ENCODE peak calls at places on chromosomes 4 and X, in six cellular contexts. U is HCT116, R is SK-N-SH, C is GM12878, M is K562, F is HepG2. Q is an unnamed sample.

GRCh38 chr4:120718979-120719566 is 203.5 kb downstream of the PRDM5 start:
- DNase-seq in C (no peak), F (peak), U (peak), M (peak), R (peak), Q (peak)

GRCh38 chrX:551306-551705 is 79.3 kb upstream of the SHOX start:
- DNase-seq in C (no peak), R (no peak), M (no peak), F (no peak), U (no peak), Q (no peak)

GRCh38 chr4:2799971-2800690 is 7.2 kb downstream of the SH3BP2 start:
- DNase-seq in F (no peak), M (no peak), U (no peak), R (no peak), C (no peak), Q (no peak)

GRCh38 chr4:63786181-63786580 is 623.1 kb downstream of the TECRL start:
- DNase-seq in F (no peak), M (no peak), U (no peak), C (no peak), R (no peak), Q (no peak)

GRCh38 chrX:108261541-108262218 is 170.1 kb downstream of the ATG4A start:
- DNase-seq in C (no peak), R (no peak), F (peak), M (no peak), U (no peak), Q (no peak)

GRCh38 chr4:127967141-127967775 is 2.1 kb downstream of the ABHD18 start:
- DNase-seq in M (peak), C (no peak), U (no peak), F (peak), R (no peak), Q (no peak)

GRCh38 chr4:107034982-107035710 is 967 bp downstream of the DKK2 start:
- DNase-seq in R (peak), C (no peak), M (no peak), U (no peak), F (no peak), Q (no peak)

GRCh38 chr4:20192754-20193521 is 58.8 kb upstream of the SLIT2 start:
- DNase-seq in M (no peak), R (no peak), U (no peak), C (no peak), F (no peak), Q (no peak)

GRCh38 chr4:152037435-152037834 is 276.6 kb upstream of the GATB start:
- DNase-seq in M (no peak), F (no peak), R (no peak), C (no peak), U (no peak), Q (no peak)

GRCh38 chr4:82031386-82031785 is 342.4 kb downstream of the HNRNPD start:
- DNase-seq in U (no peak), C (no peak), R (no peak), M (no peak), F (no peak), Q (no peak)

GRCh38 chr4:110622841-110623709 is at the start of gene PITX2:
- DNase-seq in M (no peak), F (no peak), R (peak), U (peak), C (no peak), Q (no peak)

GRCh38 chr4:13160906-13161305 is 323.2 kb downstream of the RAB28 start:
- DNase-seq in U (no peak), C (no peak), F (no peak), R (no peak), M (no peak), Q (no peak)

GRCh38 chrX:24392709-24393108 is 32.3 kb downstream of the SUPT20HL1 start:
- DNase-seq in C (no peak), R (no peak), U (no peak), M (no peak), F (no peak), Q (no peak)

GRCh38 chr4:164357957-164358356 is 396.0 kb upstream of the SMIM31 start:
- DNase-seq in C (no peak), M (no peak), F (no peak), U (no peak), R (no peak), Q (no peak)

GRCh38 chr4:182776376-182777058 is 140.7 kb downstream of the DCTD start:
- DNase-seq in U (no peak), R (no peak), M (no peak), C (no peak), F (no peak), Q (no peak)

GRCh38 chrX:143854006-143854405 is 29.9 kb upstream of the UBE2NL start:
- DNase-seq in M (no peak), R (no peak), F (no peak), U (no peak), C (no peak), Q (peak)

GRCh38 chrX:109697855-109698254 is 35.2 kb downstream of the ACSL4 start:
- DNase-seq in C (no peak), M (no peak), F (no peak), R (no peak), U (no peak), Q (no peak)

GRCh38 chr4:94968493-94968892 is 210.7 kb downstream of the BMPR1B start:
- DNase-seq in M (no peak), U (no peak), C (no peak), R (no peak), F (no peak), Q (no peak)

GRCh38 chr4:142983111-142983510 is 137.0 kb upstream of the INPP4B start:
- DNase-seq in U (no peak), R (no peak), C (no peak), M (no peak), F (no peak), Q (no peak)

GRCh38 chrX:69101655-69102251 is 63.5 kb downstream of the PJA1 start:
- DNase-seq in U (no peak), F (no peak), R (peak), C (no peak), M (no peak), Q (no peak)

GRCh38 chr4:25101836-25102235 is 58.4 kb downstream of the SEPSECS start:
- DNase-seq in R (no peak), C (no peak), F (no peak), M (no peak), U (no peak), Q (no peak)

GRCh38 chr4:76589872-76590846 is 155.1 kb downstream of the SHROOM3 start:
- DNase-seq in F (peak), M (no peak), R (peak), C (no peak), U (peak), Q (no peak)

GRCh38 chr4:15006416-15007024 is 4.2 kb downstream of the CPEB2 start:
- DNase-seq in U (no peak), F (no peak), C (no peak), R (no peak), M (peak), Q (no peak)
- TF ChIP-seq REST in U (no peak), F (no peak), C (no peak), R (no peak), M (no peak), Q (no peak)

GRCh38 chrX:138026211-138026610 is 460.3 kb downstream of the ZIC3 start:
- DNase-seq in U (no peak), C (no peak), R (peak), F (no peak), M (peak), Q (no peak)

GRCh38 chrX:138018145-138018799 is 452.3 kb downstream of the ZIC3 start:
- DNase-seq in M (no peak), U (no peak), F (no peak), R (no peak), C (no peak), Q (no peak)

DNA sequence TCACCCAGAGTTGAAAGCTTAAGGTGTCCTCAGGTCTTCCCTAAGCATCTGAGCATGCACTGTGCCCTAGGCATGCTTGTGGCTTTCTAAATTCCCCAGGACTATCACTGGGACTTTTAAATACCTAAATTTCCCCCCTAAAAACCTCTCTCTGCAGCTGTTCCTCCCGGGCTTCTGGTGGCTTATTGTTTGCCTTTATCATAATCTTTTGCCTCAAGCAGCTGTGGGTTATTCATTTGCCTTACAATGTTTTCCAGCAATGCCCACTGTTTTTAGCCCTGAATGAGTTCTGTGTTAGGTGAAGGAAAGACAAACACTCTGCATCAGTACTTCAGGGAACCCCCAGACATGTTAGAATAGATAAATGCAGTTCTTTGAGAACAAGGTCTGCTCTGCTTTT is 455.0 kb downstream of the ZIC3 start:
- DNase-seq in U (no peak), R (no peak), C (no peak), M (no peak), F (no peak), Q (no peak)
- H3K27ac ChIP-seq in U (no peak), R (no peak), C (no peak), M (no peak), F (no peak), Q (no peak)

DNA sequence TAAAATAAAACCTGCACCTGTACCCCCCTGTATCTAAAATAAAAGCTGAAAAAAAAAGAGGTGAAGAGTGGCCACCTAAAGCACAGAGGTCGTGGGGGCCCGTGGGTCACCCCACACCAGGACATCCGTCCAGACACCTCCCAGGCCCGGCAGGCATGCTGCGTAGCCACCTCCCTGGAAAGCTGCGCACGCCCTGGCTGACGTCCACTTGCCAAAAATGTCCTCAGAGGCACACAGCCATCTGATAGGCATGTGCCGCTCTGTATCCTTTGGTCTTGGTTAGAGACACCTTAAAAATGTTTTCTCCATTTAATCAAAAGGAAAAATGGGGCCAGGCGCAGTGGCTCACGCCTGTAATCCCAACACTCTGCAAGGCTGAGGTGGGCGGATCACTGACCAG is 17.7 kb downstream of the FAM53A start:
- DNase-seq in M (no peak), C (no peak), F (no peak), R (no peak), U (no peak), Q (no peak)
- TF ChIP-seq SIN3A in M (no peak), C (no peak), F (no peak), R (no peak), U (no peak), Q (no peak)

GRCh38 chr4:5563856-5564255 is 144.5 kb downstream of the EVC2 start:
- DNase-seq in F (no peak), C (no peak), M (no peak), R (no peak), U (no peak), Q (no peak)
- TF ChIP-seq REST in F (no peak), C (no peak), M (no peak), R (no peak), U (no peak), Q (no peak)

Q was measured in Panc1.